ENCODE peak calls at places on chromosomes 2 and 18, in nine cellular contexts. One of them, this sample, is unnamed.

GRCh38 chr18:21599585-21600525 is 649 bp downstream of the ESCO1 start:
- DNase-seq in activated CD4-positive, alpha-beta T cell treated with anti-CD3 and anti-CD28 coated beads for 48 hours: peak; percentile 34
- DNase-seq in activated T-helper 1 cell treated with Interleukin-2 at 50 U/mL for 16 hours: no peak
- DNase-seq in heart right ventricle: no peak
- DNase-seq in mesendoderm: peak; percentile 21
- DNase-seq in H7: peak; percentile 89
- DNase-seq in naive thymus-derived CD8-positive, alpha-beta T cell: no peak
- DNase-seq in effector CD4-positive, alpha-beta T cell: no peak
- DNase-seq in NCI-H460: no peak
- DNase-seq in this sample: peak; percentile 68

GRCh38 chr2:172119089-172119488 is 16.4 kb upstream of the DLX2 start:
- DNase-seq in H7: no peak
- DNase-seq in effector CD4-positive, alpha-beta T cell: no peak
- DNase-seq in naive thymus-derived CD8-positive, alpha-beta T cell: no peak
- DNase-seq in activated T-helper 1 cell treated with Interleukin-2 at 50 U/mL for 16 hours: no peak
- DNase-seq in mesendoderm: peak; percentile 16
- DNase-seq in heart right ventricle: no peak
- DNase-seq in NCI-H460: peak; percentile 54
- DNase-seq in activated CD4-positive, alpha-beta T cell treated with anti-CD3 and anti-CD28 coated beads for 48 hours: no peak
- DNase-seq in this sample: no peak

GRCh38 chr2:232543928-232544631 is 4.6 kb downstream of the CHRNG start:
- DNase-seq in effector CD4-positive, alpha-beta T cell: no peak
- DNase-seq in NCI-H460: no peak
- DNase-seq in naive thymus-derived CD8-positive, alpha-beta T cell: no peak
- DNase-seq in activated CD4-positive, alpha-beta T cell treated with anti-CD3 and anti-CD28 coated beads for 48 hours: no peak
- DNase-seq in mesendoderm: no peak
- DNase-seq in H7: peak; percentile 53
- DNase-seq in heart right ventricle: no peak
- DNase-seq in activated T-helper 1 cell treated with Interleukin-2 at 50 U/mL for 16 hours: no peak
- DNase-seq in this sample: no peak

GRCh38 chr2:147449323-147450080 is 395.3 kb upstream of the ACVR2A start:
- DNase-seq in activated CD4-positive, alpha-beta T cell treated with anti-CD3 and anti-CD28 coated beads for 48 hours: no peak
- DNase-seq in effector CD4-positive, alpha-beta T cell: peak; percentile 33
- DNase-seq in NCI-H460: no peak
- DNase-seq in H7: peak; percentile 21
- DNase-seq in mesendoderm: peak; percentile 85
- DNase-seq in activated T-helper 1 cell treated with Interleukin-2 at 50 U/mL for 16 hours: peak; percentile 3
- DNase-seq in heart right ventricle: no peak
- DNase-seq in naive thymus-derived CD8-positive, alpha-beta T cell: no peak
- DNase-seq in this sample: no peak

GRCh38 chr2:172083725-172084483 is 1.4 kb upstream of the DLX1 start:
- DNase-seq in naive thymus-derived CD8-positive, alpha-beta T cell: no peak
- DNase-seq in NCI-H460: no peak
- DNase-seq in heart right ventricle: no peak
- DNase-seq in activated T-helper 1 cell treated with Interleukin-2 at 50 U/mL for 16 hours: no peak
- DNase-seq in effector CD4-positive, alpha-beta T cell: no peak
- DNase-seq in H7: peak; percentile 22
- DNase-seq in activated CD4-positive, alpha-beta T cell treated with anti-CD3 and anti-CD28 coated beads for 48 hours: peak; percentile 35
- DNase-seq in mesendoderm: no peak
- DNase-seq in this sample: no peak

GRCh38 chr2:65081232-65081685 is 25.0 kb downstream of the CEP68 start:
- DNase-seq in activated T-helper 1 cell treated with Interleukin-2 at 50 U/mL for 16 hours: no peak
- DNase-seq in NCI-H460: no peak
- DNase-seq in naive thymus-derived CD8-positive, alpha-beta T cell: no peak
- DNase-seq in effector CD4-positive, alpha-beta T cell: no peak
- DNase-seq in activated CD4-positive, alpha-beta T cell treated with anti-CD3 and anti-CD28 coated beads for 48 hours: no peak
- DNase-seq in heart right ventricle: no peak
- DNase-seq in H7: no peak
- DNase-seq in mesendoderm: no peak
- DNase-seq in this sample: no peak

GRCh38 chr2:25587361-25587760 is 86.0 kb downstream of the DTNB start:
- DNase-seq in naive thymus-derived CD8-positive, alpha-beta T cell: no peak
- DNase-seq in H7: no peak
- DNase-seq in mesendoderm: no peak
- DNase-seq in activated CD4-positive, alpha-beta T cell treated with anti-CD3 and anti-CD28 coated beads for 48 hours: peak; percentile 46
- DNase-seq in heart right ventricle: no peak
- DNase-seq in effector CD4-positive, alpha-beta T cell: no peak
- DNase-seq in activated T-helper 1 cell treated with Interleukin-2 at 50 U/mL for 16 hours: no peak
- DNase-seq in NCI-H460: no peak
- DNase-seq in this sample: no peak

GRCh38 chr2:10486601-10487079 is 38.5 kb upstream of the ODC1 start:
- DNase-seq in heart right ventricle: no peak
- DNase-seq in mesendoderm: no peak
- DNase-seq in H7: peak; percentile 12
- DNase-seq in naive thymus-derived CD8-positive, alpha-beta T cell: no peak
- DNase-seq in effector CD4-positive, alpha-beta T cell: no peak
- DNase-seq in NCI-H460: no peak
- DNase-seq in activated T-helper 1 cell treated with Interleukin-2 at 50 U/mL for 16 hours: no peak
- DNase-seq in activated CD4-positive, alpha-beta T cell treated with anti-CD3 and anti-CD28 coated beads for 48 hours: no peak
- DNase-seq in this sample: no peak

GRCh38 chr2:8803658-8804379 is 33.6 kb downstream of the KIDINS220 start:
- DNase-seq in activated CD4-positive, alpha-beta T cell treated with anti-CD3 and anti-CD28 coated beads for 48 hours: peak; percentile 67
- DNase-seq in NCI-H460: peak; percentile 84
- DNase-seq in mesendoderm: peak; percentile 28
- DNase-seq in activated T-helper 1 cell treated with Interleukin-2 at 50 U/mL for 16 hours: no peak
- DNase-seq in H7: no peak
- DNase-seq in heart right ventricle: peak; percentile 27
- DNase-seq in naive thymus-derived CD8-positive, alpha-beta T cell: no peak
- DNase-seq in effector CD4-positive, alpha-beta T cell: no peak
- DNase-seq in this sample: peak; percentile 80

GRCh38 chr2:88329815-88330603 is 122.5 kb downstream of the FOXI3 start:
- DNase-seq in naive thymus-derived CD8-positive, alpha-beta T cell: no peak
- DNase-seq in H7: peak; percentile 56
- DNase-seq in effector CD4-positive, alpha-beta T cell: no peak
- DNase-seq in heart right ventricle: no peak
- DNase-seq in activated T-helper 1 cell treated with Interleukin-2 at 50 U/mL for 16 hours: no peak
- DNase-seq in activated CD4-positive, alpha-beta T cell treated with anti-CD3 and anti-CD28 coated beads for 48 hours: no peak
- DNase-seq in mesendoderm: peak; percentile 97
- DNase-seq in NCI-H460: no peak
- DNase-seq in this sample: no peak

GRCh38 chr2:134336936-134337335 is 83.1 kb downstream of the MGAT5 start:
- DNase-seq in effector CD4-positive, alpha-beta T cell: no peak
- DNase-seq in activated CD4-positive, alpha-beta T cell treated with anti-CD3 and anti-CD28 coated beads for 48 hours: no peak
- DNase-seq in NCI-H460: no peak
- DNase-seq in H7: no peak
- DNase-seq in naive thymus-derived CD8-positive, alpha-beta T cell: no peak
- DNase-seq in activated T-helper 1 cell treated with Interleukin-2 at 50 U/mL for 16 hours: no peak
- DNase-seq in mesendoderm: no peak
- DNase-seq in heart right ventricle: no peak
- DNase-seq in this sample: no peak

GRCh38 chr2:64832926-64833325 is 156.3 kb upstream of the SLC1A4 start:
- DNase-seq in mesendoderm: no peak
- DNase-seq in activated CD4-positive, alpha-beta T cell treated with anti-CD3 and anti-CD28 coated beads for 48 hours: no peak
- DNase-seq in activated T-helper 1 cell treated with Interleukin-2 at 50 U/mL for 16 hours: no peak
- DNase-seq in H7: no peak
- DNase-seq in naive thymus-derived CD8-positive, alpha-beta T cell: no peak
- DNase-seq in effector CD4-positive, alpha-beta T cell: no peak
- DNase-seq in heart right ventricle: no peak
- DNase-seq in NCI-H460: no peak
- DNase-seq in this sample: no peak

GRCh38 chr2:33217431-33217830 is 259.0 kb upstream of the RASGRP3 start:
- DNase-seq in H7: no peak
- DNase-seq in naive thymus-derived CD8-positive, alpha-beta T cell: no peak
- DNase-seq in heart right ventricle: no peak
- DNase-seq in activated CD4-positive, alpha-beta T cell treated with anti-CD3 and anti-CD28 coated beads for 48 hours: no peak
- DNase-seq in activated T-helper 1 cell treated with Interleukin-2 at 50 U/mL for 16 hours: no peak
- DNase-seq in effector CD4-positive, alpha-beta T cell: no peak
- DNase-seq in mesendoderm: peak; percentile 31
- DNase-seq in NCI-H460: no peak
- DNase-seq in this sample: no peak

GRCh38 chr2:157842106-157842879 is 33.8 kb downstream of the ACVR1 start:
- DNase-seq in activated CD4-positive, alpha-beta T cell treated with anti-CD3 and anti-CD28 coated beads for 48 hours: no peak
- DNase-seq in activated T-helper 1 cell treated with Interleukin-2 at 50 U/mL for 16 hours: no peak
- DNase-seq in effector CD4-positive, alpha-beta T cell: no peak
- DNase-seq in NCI-H460: no peak
- DNase-seq in H7: no peak
- DNase-seq in mesendoderm: no peak
- DNase-seq in heart right ventricle: no peak
- DNase-seq in naive thymus-derived CD8-positive, alpha-beta T cell: no peak
- DNase-seq in this sample: no peak

GRCh38 chr18:506801-507200 is 6.3 kb upstream of the COLEC12 start:
- DNase-seq in naive thymus-derived CD8-positive, alpha-beta T cell: no peak
- DNase-seq in heart right ventricle: no peak
- DNase-seq in activated CD4-positive, alpha-beta T cell treated with anti-CD3 and anti-CD28 coated beads for 48 hours: no peak
- DNase-seq in NCI-H460: no peak
- DNase-seq in mesendoderm: no peak
- DNase-seq in activated T-helper 1 cell treated with Interleukin-2 at 50 U/mL for 16 hours: no peak
- DNase-seq in effector CD4-positive, alpha-beta T cell: no peak
- DNase-seq in H7: no peak
- DNase-seq in this sample: no peak

GRCh38 chr2:9191044-9191481 is 15.5 kb upstream of the ASAP2 start:
- DNase-seq in effector CD4-positive, alpha-beta T cell: no peak
- DNase-seq in activated CD4-positive, alpha-beta T cell treated with anti-CD3 and anti-CD28 coated beads for 48 hours: no peak
- DNase-seq in NCI-H460: no peak
- DNase-seq in activated T-helper 1 cell treated with Interleukin-2 at 50 U/mL for 16 hours: no peak
- DNase-seq in mesendoderm: peak; percentile 80
- DNase-seq in naive thymus-derived CD8-positive, alpha-beta T cell: no peak
- DNase-seq in heart right ventricle: peak; percentile 86
- DNase-seq in H7: peak; percentile 75
- DNase-seq in this sample: peak; percentile 87

GRCh38 chr18:31880186-31880898 is 62.6 kb downstream of the TRAPPC8 start:
- DNase-seq in heart right ventricle: no peak
- DNase-seq in NCI-H460: no peak
- DNase-seq in mesendoderm: no peak
- DNase-seq in activated T-helper 1 cell treated with Interleukin-2 at 50 U/mL for 16 hours: no peak
- DNase-seq in effector CD4-positive, alpha-beta T cell: no peak
- DNase-seq in H7: no peak
- DNase-seq in activated CD4-positive, alpha-beta T cell treated with anti-CD3 and anti-CD28 coated beads for 48 hours: no peak
- DNase-seq in naive thymus-derived CD8-positive, alpha-beta T cell: no peak
- DNase-seq in this sample: no peak

GRCh38 chr2:190979906-190980629 is 33.9 kb downstream of the STAT1 start:
- DNase-seq in mesendoderm: peak; percentile 33
- DNase-seq in heart right ventricle: peak; percentile 83
- DNase-seq in effector CD4-positive, alpha-beta T cell: no peak
- DNase-seq in NCI-H460: no peak
- DNase-seq in activated CD4-positive, alpha-beta T cell treated with anti-CD3 and anti-CD28 coated beads for 48 hours: no peak
- DNase-seq in activated T-helper 1 cell treated with Interleukin-2 at 50 U/mL for 16 hours: no peak
- DNase-seq in H7: no peak
- DNase-seq in naive thymus-derived CD8-positive, alpha-beta T cell: no peak
- DNase-seq in this sample: peak; percentile 32

GRCh38 chr2:134818321-134818720 is 20.1 kb upstream of the ACMSD start:
- DNase-seq in effector CD4-positive, alpha-beta T cell: no peak
- DNase-seq in mesendoderm: no peak
- DNase-seq in naive thymus-derived CD8-positive, alpha-beta T cell: no peak
- DNase-seq in NCI-H460: no peak
- DNase-seq in heart right ventricle: no peak
- DNase-seq in H7: no peak
- DNase-seq in activated T-helper 1 cell treated with Interleukin-2 at 50 U/mL for 16 hours: no peak
- DNase-seq in activated CD4-positive, alpha-beta T cell treated with anti-CD3 and anti-CD28 coated beads for 48 hours: no peak
- DNase-seq in this sample: no peak

GRCh38 chr2:218396688-218397501 is 2.8 kb upstream of the CTDSP1 start:
- DNase-seq in NCI-H460: no peak
- DNase-seq in activated T-helper 1 cell treated with Interleukin-2 at 50 U/mL for 16 hours: peak; percentile 72
- DNase-seq in heart right ventricle: peak; percentile 86
- DNase-seq in activated CD4-positive, alpha-beta T cell treated with anti-CD3 and anti-CD28 coated beads for 48 hours: peak; percentile 64
- DNase-seq in H7: peak; percentile 60
- DNase-seq in mesendoderm: peak; percentile 69
- DNase-seq in effector CD4-positive, alpha-beta T cell: peak; percentile 65
- DNase-seq in naive thymus-derived CD8-positive, alpha-beta T cell: peak; percentile 92
- DNase-seq in this sample: peak; percentile 78

GRCh38 chr18:45801396-45802004 is 24.0 kb upstream of the SIGLEC15 start:
- DNase-seq in mesendoderm: no peak
- DNase-seq in effector CD4-positive, alpha-beta T cell: no peak
- DNase-seq in heart right ventricle: no peak
- DNase-seq in H7: no peak
- DNase-seq in NCI-H460: no peak
- DNase-seq in activated CD4-positive, alpha-beta T cell treated with anti-CD3 and anti-CD28 coated beads for 48 hours: no peak
- DNase-seq in activated T-helper 1 cell treated with Interleukin-2 at 50 U/mL for 16 hours: no peak
- DNase-seq in naive thymus-derived CD8-positive, alpha-beta T cell: no peak
- DNase-seq in this sample: no peak

GRCh38 chr2:67579791-67580190 is 182.7 kb downstream of the ETAA1 start:
- DNase-seq in NCI-H460: no peak
- DNase-seq in mesendoderm: no peak
- DNase-seq in activated CD4-positive, alpha-beta T cell treated with anti-CD3 and anti-CD28 coated beads for 48 hours: no peak
- DNase-seq in activated T-helper 1 cell treated with Interleukin-2 at 50 U/mL for 16 hours: no peak
- DNase-seq in naive thymus-derived CD8-positive, alpha-beta T cell: no peak
- DNase-seq in heart right ventricle: no peak
- DNase-seq in H7: no peak
- DNase-seq in effector CD4-positive, alpha-beta T cell: no peak
- DNase-seq in this sample: no peak

GRCh38 chr2:174760845-174761473 is 3.3 kb downstream of the CHRNA1 start:
- DNase-seq in naive thymus-derived CD8-positive, alpha-beta T cell: no peak
- DNase-seq in effector CD4-positive, alpha-beta T cell: no peak
- DNase-seq in heart right ventricle: no peak
- DNase-seq in activated T-helper 1 cell treated with Interleukin-2 at 50 U/mL for 16 hours: no peak
- DNase-seq in NCI-H460: no peak
- DNase-seq in mesendoderm: no peak
- DNase-seq in activated CD4-positive, alpha-beta T cell treated with anti-CD3 and anti-CD28 coated beads for 48 hours: no peak
- DNase-seq in H7: no peak
- DNase-seq in this sample: no peak

GRCh38 chr18:58682429-58683069 is 11.3 kb downstream of the MALT1 start:
- DNase-seq in H7: no peak
- DNase-seq in activated CD4-positive, alpha-beta T cell treated with anti-CD3 and anti-CD28 coated beads for 48 hours: no peak
- DNase-seq in mesendoderm: peak; percentile 38
- DNase-seq in activated T-helper 1 cell treated with Interleukin-2 at 50 U/mL for 16 hours: no peak
- DNase-seq in NCI-H460: peak; percentile 23
- DNase-seq in naive thymus-derived CD8-positive, alpha-beta T cell: no peak
- DNase-seq in effector CD4-positive, alpha-beta T cell: no peak
- DNase-seq in heart right ventricle: peak; percentile 47
- DNase-seq in this sample: peak; percentile 61

GRCh38 chr2:71609029-71609428 is 155.7 kb downstream of the DYSF start:
- DNase-seq in naive thymus-derived CD8-positive, alpha-beta T cell: no peak
- DNase-seq in activated T-helper 1 cell treated with Interleukin-2 at 50 U/mL for 16 hours: no peak
- DNase-seq in activated CD4-positive, alpha-beta T cell treated with anti-CD3 and anti-CD28 coated beads for 48 hours: no peak
- DNase-seq in effector CD4-positive, alpha-beta T cell: no peak
- DNase-seq in mesendoderm: no peak
- DNase-seq in heart right ventricle: no peak
- DNase-seq in NCI-H460: no peak
- DNase-seq in H7: peak; percentile 13
- DNase-seq in this sample: peak; percentile 35

GRCh38 chr2:96164459-96165184 is 19.4 kb upstream of the DUSP2 start:
- DNase-seq in heart right ventricle: no peak
- DNase-seq in activated T-helper 1 cell treated with Interleukin-2 at 50 U/mL for 16 hours: no peak
- DNase-seq in activated CD4-positive, alpha-beta T cell treated with anti-CD3 and anti-CD28 coated beads for 48 hours: peak; percentile 82
- DNase-seq in NCI-H460: no peak
- DNase-seq in H7: peak; percentile 88
- DNase-seq in naive thymus-derived CD8-positive, alpha-beta T cell: peak; percentile 79
- DNase-seq in mesendoderm: peak; percentile 75
- DNase-seq in effector CD4-positive, alpha-beta T cell: peak; percentile 37
- DNase-seq in this sample: no peak

GRCh38 chr18:74353169-74353775 is 37.6 kb downstream of the C18orf63 start:
- DNase-seq in NCI-H460: peak; percentile 46
- DNase-seq in activated CD4-positive, alpha-beta T cell treated with anti-CD3 and anti-CD28 coated beads for 48 hours: peak; percentile 59
- DNase-seq in mesendoderm: peak; percentile 79
- DNase-seq in H7: no peak
- DNase-seq in heart right ventricle: peak; percentile 78
- DNase-seq in effector CD4-positive, alpha-beta T cell: peak; percentile 37
- DNase-seq in activated T-helper 1 cell treated with Interleukin-2 at 50 U/mL for 16 hours: peak; percentile 18
- DNase-seq in naive thymus-derived CD8-positive, alpha-beta T cell: peak; percentile 84
- DNase-seq in this sample: no peak

GRCh38 chr2:216139884-216140283 is 30.7 kb downstream of the XRCC5 start:
- DNase-seq in activated CD4-positive, alpha-beta T cell treated with anti-CD3 and anti-CD28 coated beads for 48 hours: peak; percentile 47
- DNase-seq in heart right ventricle: no peak
- DNase-seq in mesendoderm: peak; percentile 73
- DNase-seq in H7: peak; percentile 35
- DNase-seq in effector CD4-positive, alpha-beta T cell: no peak
- DNase-seq in NCI-H460: no peak
- DNase-seq in activated T-helper 1 cell treated with Interleukin-2 at 50 U/mL for 16 hours: no peak
- DNase-seq in naive thymus-derived CD8-positive, alpha-beta T cell: peak; percentile 64
- DNase-seq in this sample: no peak

GRCh38 chr18:57542801-57543427 is 43.6 kb downstream of the FECH start:
- DNase-seq in NCI-H460: no peak
- DNase-seq in H7: no peak
- DNase-seq in effector CD4-positive, alpha-beta T cell: no peak
- DNase-seq in activated CD4-positive, alpha-beta T cell treated with anti-CD3 and anti-CD28 coated beads for 48 hours: no peak
- DNase-seq in mesendoderm: peak; percentile 16
- DNase-seq in heart right ventricle: no peak
- DNase-seq in activated T-helper 1 cell treated with Interleukin-2 at 50 U/mL for 16 hours: no peak
- DNase-seq in naive thymus-derived CD8-positive, alpha-beta T cell: no peak
- DNase-seq in this sample: no peak

GRCh38 chr2:205700331-205701132 is 18.2 kb downstream of the NRP2 start:
- DNase-seq in NCI-H460: no peak
- DNase-seq in H7: no peak
- DNase-seq in activated T-helper 1 cell treated with Interleukin-2 at 50 U/mL for 16 hours: no peak
- DNase-seq in effector CD4-positive, alpha-beta T cell: no peak
- DNase-seq in mesendoderm: peak; percentile 88
- DNase-seq in activated CD4-positive, alpha-beta T cell treated with anti-CD3 and anti-CD28 coated beads for 48 hours: peak; percentile 54
- DNase-seq in naive thymus-derived CD8-positive, alpha-beta T cell: no peak
- DNase-seq in heart right ventricle: no peak
- DNase-seq in this sample: no peak

GRCh38 chr2:180184506-180184905 is 177.4 kb upstream of the CWC22 start:
- DNase-seq in effector CD4-positive, alpha-beta T cell: no peak
- DNase-seq in NCI-H460: no peak
- DNase-seq in mesendoderm: no peak
- DNase-seq in activated CD4-positive, alpha-beta T cell treated with anti-CD3 and anti-CD28 coated beads for 48 hours: no peak
- DNase-seq in activated T-helper 1 cell treated with Interleukin-2 at 50 U/mL for 16 hours: no peak
- DNase-seq in naive thymus-derived CD8-positive, alpha-beta T cell: no peak
- DNase-seq in H7: no peak
- DNase-seq in heart right ventricle: no peak
- DNase-seq in this sample: no peak